ENCODE peak calls at places on chromosomes 6 and 20, in six cellular contexts. I is tibial nerve; B is effector memory CD4-positive, alpha-beta T cell; P is A549; M is stomach; Q is CD8-positive, alpha-beta T cell. N is an unnamed sample. For H3K4me1, the result is how much of the 10 kb centered on the place peaks cover.

GRCh38 chr6:154995241-154996162 is at the start of gene TIAM2:
- DNase-seq in M (no peak), P (peak), Q (no peak), I (no peak), B (no peak), N (peak)

GRCh38 chr6:854405-855073 is 161.6 kb upstream of the EXOC2 start:
- DNase-seq in I (no peak), P (no peak), M (no peak), B (no peak), Q (no peak), N (no peak)

GRCh38 chr6:25034477-25034876 is 98.7 kb upstream of the RIPOR2 start:
- DNase-seq in B (no peak), Q (no peak), P (no peak), I (no peak), M (no peak), N (no peak)

GRCh38 chr6:24283043-24283985 is 74.5 kb downstream of the DCDC2 start:
- DNase-seq in P (peak), M (peak), B (no peak), Q (no peak), I (peak), N (peak)

GRCh38 chr6:158206740-158207451 is 38.7 kb downstream of the GTF2H5 start:
- DNase-seq in I (no peak), P (no peak), Q (no peak), M (no peak), B (no peak), N (no peak)

GRCh38 chr6:47440722-47441121 is 36.9 kb upstream of the CD2AP start:
- DNase-seq in P (no peak), B (no peak), I (no peak), Q (no peak), M (no peak), N (no peak)

GRCh38 chr6:36826520-36827227 is 12.6 kb downstream of the CPNE5 start:
- DNase-seq in M (no peak), I (no peak), Q (no peak), P (no peak), B (no peak), N (no peak)

GRCh38 chr20:5120189-5120484 is 379 bp upstream of the PCNA start:
- DNase-seq in P (no peak), M (no peak), Q (no peak), I (no peak), B (no peak), N (no peak)

GRCh38 chr20:50460115-50460607 is 50.0 kb upstream of the PTPN1 start:
- DNase-seq in I (no peak), B (no peak), P (no peak), Q (no peak), M (no peak), N (no peak)

GRCh38 chr6:100617633-100618348 is 153.1 kb upstream of the SIM1 start:
- DNase-seq in B (no peak), M (no peak), Q (no peak), P (peak), I (no peak), N (peak)

GRCh38 chr20:1876217-1876921 is 18.8 kb upstream of the SIRPA start:
- DNase-seq in Q (no peak), P (peak), M (no peak), B (no peak), I (no peak), N (peak)

GRCh38 chr6:82268301-82268846 is 20.8 kb upstream of the IBTK start:
- DNase-seq in I (no peak), M (no peak), B (no peak), Q (no peak), P (no peak), N (no peak)

GRCh38 chr20:25058797-25059486 is 1.0 kb upstream of the ACSS1 start:
- DNase-seq in M (peak), B (no peak), Q (no peak), I (no peak), P (no peak), N (peak)

GRCh38 chr6:25013249-25013648 is 77.5 kb upstream of the RIPOR2 start:
- DNase-seq in I (no peak), B (no peak), M (no peak), P (no peak), Q (no peak), N (no peak)

GRCh38 chr6:120960761-120961160 is 373.5 kb downstream of the TBC1D32 start:
- DNase-seq in P (no peak), I (no peak), Q (no peak), M (no peak), B (no peak), N (no peak)

GRCh38 chr6:43494766-43495165 is 15.4 kb downstream of the LRRC73 start:
- DNase-seq in P (no peak), Q (no peak), B (no peak), M (no peak), I (no peak), N (no peak)

GRCh38 chr6:39209360-39209811 is 19.9 kb downstream of the KCNK5 start:
- DNase-seq in I (no peak), Q (no peak), M (no peak), P (peak), B (no peak), N (peak)

GRCh38 chr6:128028183-128028582 is 127.3 kb upstream of the THEMIS start:
- DNase-seq in P (no peak), B (no peak), Q (no peak), I (no peak), M (no peak), N (no peak)

GRCh38 chr6:49453221-49453620 is 9.8 kb downstream of the MMUT start:
- DNase-seq in Q (no peak), M (no peak), B (no peak), P (peak), I (no peak), N (no peak)

GRCh38 chr6:24719125-24719931 is at the start of gene C6orf62:
- DNase-seq in Q (peak), M (peak), B (peak), I (no peak), P (no peak), N (peak)

GRCh38 chr6:146901940-146902816 is 302.0 kb upstream of the STXBP5 start:
- DNase-seq in I (no peak), P (no peak), B (no peak), Q (no peak), M (no peak), N (no peak)

GRCh38 chr20:2805682-2806350 is 5.4 kb upstream of the CPXM1 start:
- DNase-seq in I (no peak), Q (no peak), P (no peak), M (no peak), B (no peak), N (no peak)

GRCh38 chr20:41782255-41782654 is 164.1 kb upstream of the CHD6 start:
- DNase-seq in I (no peak), B (no peak), M (no peak), P (no peak), Q (no peak), N (no peak)

GRCh38 chr6:138926579-138926978 is 61.5 kb downstream of the REPS1 start:
- DNase-seq in I (no peak), M (no peak), P (no peak), B (no peak), Q (no peak), N (no peak)

GRCh38 chr6:166572370-166573261 is 13.9 kb downstream of the RAMACL start:
- DNase-seq in B (no peak), P (no peak), I (no peak), Q (no peak), M (no peak), N (no peak)

GRCh38 chr20:20915855-20916254 is 190.3 kb downstream of the LINC00237 start:
- DNase-seq in P (no peak), M (no peak), B (no peak), I (no peak), Q (no peak), N (no peak)

GRCh38 chr6:130018830-130019795 is 732 bp downstream of the L3MBTL3 start:
- DNase-seq in I (no peak), M (peak), Q (peak), B (peak), P (peak), N (no peak)

GRCh38 chr20:537983-538382 is 5.6 kb downstream of the CSNK2A1 start:
- DNase-seq in I (no peak), Q (no peak), B (no peak), M (no peak), P (no peak), N (no peak)
- H3K4me1 ChIP-seq in I (under half), Q (half or more), B (under half), M (half or more), P (under half), N (under half)

DNA sequence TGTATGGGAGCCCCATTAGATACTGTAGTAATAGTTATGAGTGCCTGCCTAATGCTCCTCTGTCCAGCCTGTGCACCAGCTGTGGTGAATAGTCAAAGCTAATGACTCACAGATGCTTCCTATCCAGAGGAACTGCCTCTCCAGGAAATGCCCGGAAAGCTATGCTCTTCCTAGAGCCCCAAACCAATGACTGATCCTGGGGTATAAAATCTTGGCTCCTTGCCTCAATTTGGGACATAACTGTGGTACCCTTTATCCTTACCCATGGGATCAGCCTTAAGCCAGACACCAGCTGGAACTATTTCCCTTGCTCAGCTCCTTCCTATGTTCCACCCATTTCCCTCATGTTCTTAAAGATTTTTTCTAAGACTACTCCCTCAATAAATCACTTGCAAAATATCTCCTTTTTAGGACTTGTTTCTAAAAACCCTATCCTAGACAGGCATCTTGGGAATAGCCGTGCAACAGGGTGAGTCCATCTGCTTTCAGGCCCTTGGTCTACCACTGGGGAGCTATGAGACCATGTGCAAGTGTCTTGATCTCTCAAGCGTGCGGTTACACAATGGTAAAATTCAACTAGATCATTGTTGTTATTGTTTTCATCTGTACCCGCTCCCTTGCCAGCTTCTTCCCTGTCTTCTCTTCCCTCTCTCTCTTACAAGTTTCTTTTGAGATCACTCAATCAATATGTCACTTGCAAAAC is 283.7 kb downstream of the BTBD3 start:
- DNase-seq in P (no peak), B (no peak), M (no peak), I (no peak), Q (no peak), N (no peak)
- H3K4me1 ChIP-seq in P (under half), B (under half), M (under half), I (under half), Q (under half), N (under half)

DNA sequence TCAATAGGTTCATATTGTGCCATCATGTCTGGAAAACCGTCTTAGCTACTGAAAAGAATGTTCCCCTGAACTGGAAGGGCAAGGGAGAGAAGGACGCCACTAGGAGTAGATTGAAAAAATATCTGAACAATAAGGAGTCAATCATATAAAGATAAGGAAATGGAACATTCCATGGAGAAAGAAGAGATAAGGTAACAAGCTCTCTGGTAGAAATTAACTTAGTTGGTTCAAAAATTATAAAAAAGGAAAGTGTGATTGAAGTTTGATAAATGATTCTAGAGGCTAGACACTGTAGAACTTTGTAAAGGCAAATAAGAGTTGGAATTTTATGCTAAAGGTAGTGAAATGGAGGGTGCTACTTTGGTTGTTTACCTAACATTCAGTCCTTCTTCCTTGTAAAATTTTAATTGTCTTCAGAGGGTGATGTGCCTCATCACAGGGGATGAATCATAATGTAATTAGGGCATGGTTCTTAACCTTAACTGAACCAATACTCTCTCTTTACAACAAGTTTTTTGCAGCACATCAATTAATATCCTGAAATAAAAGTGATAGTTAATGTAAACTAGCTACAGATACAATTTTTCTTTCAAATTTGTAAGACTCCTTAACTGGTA is 135.5 kb downstream of the GPX5 start:
- DNase-seq in Q (no peak), M (no peak), B (no peak), P (no peak), I (no peak), N (no peak)
- H3K4me1 ChIP-seq in Q (under half), M (under half), B (under half), P (under half), I (under half), N (under half)

GRCh38 chr6:32175711-32176475 is at the start of gene AGPAT1:
- DNase-seq in I (peak), M (peak), P (peak), Q (peak), B (peak), N (peak)

GRCh38 chr6:32177182-32177787 is 920 bp upstream of the RNF5 start:
- DNase-seq in B (no peak), P (no peak), M (no peak), I (no peak), Q (no peak), N (peak)

GRCh38 chr6:32176476-32177181 is 745 bp upstream of the AGPAT1 start:
- DNase-seq in B (no peak), M (no peak), I (no peak), Q (no peak), P (peak), N (no peak)

GRCh38 chr6:32174416-32174815 is 1.5 kb downstream of the AGPAT1 start:
- DNase-seq in M (no peak), P (no peak), Q (no peak), I (no peak), B (no peak), N (no peak)

GRCh38 chr6:32175322-32175710 is 568 bp downstream of the AGPAT1 start:
- DNase-seq in P (no peak), M (no peak), Q (no peak), I (no peak), B (no peak), N (no peak)
- H3K4me1 ChIP-seq in P (under half), M (half or more), Q (half or more), I (under half), B (under half), N (under half)

GRCh38 chr20:62706344-62706743 is 2.3 kb upstream of the NTSR1 start:
- DNase-seq in I (no peak), B (no peak), Q (no peak), M (no peak), P (no peak), N (no peak)
- H3K4me1 ChIP-seq in I (under half), B (under half), Q (under half), M (under half), P (under half), N (under half)

GRCh38 chr20:6530254-6530653 is 237.2 kb upstream of the BMP2 start:
- DNase-seq in I (no peak), B (no peak), P (no peak), M (no peak), Q (no peak), N (no peak)

GRCh38 chr20:6533321-6533720 is 234.2 kb upstream of the BMP2 start:
- DNase-seq in Q (no peak), I (no peak), B (no peak), P (no peak), M (no peak), N (no peak)

GRCh38 chr20:6533828-6534388 is 233.6 kb upstream of the BMP2 start:
- DNase-seq in I (no peak), Q (no peak), B (no peak), M (no peak), P (no peak), N (no peak)

GRCh38 chr20:6525447-6526303 is 241.8 kb upstream of the BMP2 start:
- DNase-seq in Q (no peak), I (no peak), P (no peak), M (no peak), B (no peak), N (no peak)

DNA sequence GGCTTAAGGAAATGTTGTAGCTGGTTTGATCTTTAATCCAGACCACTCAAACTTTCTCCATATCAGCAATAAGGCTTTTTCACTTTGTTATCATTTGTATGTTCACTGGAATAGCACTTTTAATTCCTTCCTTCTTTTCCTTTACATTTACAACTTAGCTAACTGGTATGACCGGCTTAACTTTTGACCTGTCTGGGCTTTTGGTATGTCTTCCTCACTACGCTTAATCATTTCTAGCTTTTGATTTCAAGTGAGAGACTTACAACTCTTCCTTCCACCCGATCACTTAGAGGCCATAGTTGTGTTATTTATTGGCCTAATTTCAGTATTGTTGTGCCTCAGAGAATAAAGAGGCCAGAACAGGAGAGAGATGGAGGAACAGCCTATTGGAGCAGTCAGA is 236.6 kb upstream of the BMP2 start:
- DNase-seq in P (no peak), Q (no peak), M (no peak), B (no peak), I (no peak), N (no peak)
- H3K4me1 ChIP-seq in P (under half), Q (under half), M (under half), B (under half), I (under half), N (under half)

N was measured in PC-9.